ENCODE peak calls at places on chromosomes 11 and 22, in four cellular contexts. O is K562, V is HepG2, I is GM12878. W is an unnamed sample.

GRCh38 chr11:26827567-26828037 is 105.7 kb upstream of the SLC5A12 start:
- DNase-seq in O (no peak), V (no peak), I (no peak), W (no peak)

GRCh38 chr11:108685419-108686161 is 20.7 kb downstream of the DDX10 start:
- DNase-seq in I (no peak), O (no peak), V (no peak), W (no peak)

GRCh38 chr11:108538022-108538424 is 39.8 kb upstream of the POGLUT3 start:
- DNase-seq in O (no peak), I (no peak), V (no peak), W (no peak)

GRCh38 chr22:29207562-29208501 is 2.1 kb downstream of the EMID1 start:
- DNase-seq in V (no peak), O (no peak), I (no peak), W (no peak)

GRCh38 chr22:48891688-48892380 is 935.8 kb downstream of the BRD1 start:
- DNase-seq in V (no peak), I (no peak), O (no peak), W (no peak)

GRCh38 chr11:110355011-110355744 is 58.8 kb upstream of the RDX start:
- DNase-seq in O (no peak), V (peak; percentile 35), I (no peak), W (peak; percentile 19)

GRCh38 chr11:68373189-68373809 is 60.9 kb downstream of the LRP5 start:
- DNase-seq in O (no peak), I (no peak), V (no peak), W (no peak)

GRCh38 chr11:48093795-48094642 is 113.7 kb downstream of the PTPRJ start:
- DNase-seq in O (no peak), V (peak; percentile 77), I (no peak), W (no peak)

GRCh38 chr22:17552737-17553136 is 10.6 kb upstream of the SLC25A18 start:
- DNase-seq in I (no peak), V (no peak), O (no peak), W (no peak)

GRCh38 chr11:14855890-14856289 is 36.1 kb downstream of the CYP2R1 start:
- DNase-seq in V (no peak), O (no peak), I (no peak), W (no peak)

GRCh38 chr22:31872209-31872608 is 72.1 kb upstream of the YWHAH start:
- DNase-seq in V (peak; percentile 33), I (no peak), O (peak; percentile 70), W (no peak)

GRCh38 chr22:46738961-46739870 is 1.2 kb upstream of the CERK start:
- DNase-seq in I (no peak), O (peak; percentile 22), V (peak; percentile 75), W (no peak)

DNA sequence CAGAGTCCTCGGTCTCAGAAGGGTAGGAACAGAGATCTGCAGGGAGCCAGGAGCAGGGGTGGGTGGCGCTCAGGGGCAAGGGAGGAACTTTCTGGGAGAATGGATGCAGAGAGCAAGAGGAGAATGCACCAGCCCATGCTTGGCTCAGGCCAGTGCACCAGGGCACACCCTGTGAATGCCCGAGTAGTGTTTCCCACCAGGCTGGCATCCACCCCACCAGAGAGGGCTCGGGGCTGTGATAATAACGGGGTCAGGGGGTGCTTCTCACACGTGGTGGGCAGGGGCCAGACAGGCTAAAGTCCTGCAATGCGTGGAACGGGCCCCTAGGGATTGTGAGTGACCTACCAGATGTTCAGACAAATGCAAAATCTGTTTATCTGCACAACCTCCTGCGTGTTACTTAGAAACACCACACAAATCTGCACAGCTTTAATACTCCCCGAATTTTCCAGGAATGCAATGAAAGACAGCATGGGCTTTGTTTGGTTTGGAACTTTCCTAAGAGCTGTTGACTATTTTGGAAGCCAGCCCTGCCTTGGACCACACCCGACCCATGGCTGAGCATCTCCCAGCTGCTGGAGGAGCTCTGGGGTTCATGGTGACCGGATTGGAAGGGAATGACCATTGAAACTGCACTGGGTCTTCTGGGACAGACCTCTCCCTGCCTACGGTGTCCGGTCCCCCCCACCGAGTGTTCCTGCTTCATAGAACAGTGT is 368.2 kb downstream of the SHANK2 start:
- DNase-seq in I (no peak), O (no peak), V (no peak), W (no peak)
- TF ChIP-seq BHLHE40 in I (no peak), O (no peak), V (no peak), W (no peak)

DNA sequence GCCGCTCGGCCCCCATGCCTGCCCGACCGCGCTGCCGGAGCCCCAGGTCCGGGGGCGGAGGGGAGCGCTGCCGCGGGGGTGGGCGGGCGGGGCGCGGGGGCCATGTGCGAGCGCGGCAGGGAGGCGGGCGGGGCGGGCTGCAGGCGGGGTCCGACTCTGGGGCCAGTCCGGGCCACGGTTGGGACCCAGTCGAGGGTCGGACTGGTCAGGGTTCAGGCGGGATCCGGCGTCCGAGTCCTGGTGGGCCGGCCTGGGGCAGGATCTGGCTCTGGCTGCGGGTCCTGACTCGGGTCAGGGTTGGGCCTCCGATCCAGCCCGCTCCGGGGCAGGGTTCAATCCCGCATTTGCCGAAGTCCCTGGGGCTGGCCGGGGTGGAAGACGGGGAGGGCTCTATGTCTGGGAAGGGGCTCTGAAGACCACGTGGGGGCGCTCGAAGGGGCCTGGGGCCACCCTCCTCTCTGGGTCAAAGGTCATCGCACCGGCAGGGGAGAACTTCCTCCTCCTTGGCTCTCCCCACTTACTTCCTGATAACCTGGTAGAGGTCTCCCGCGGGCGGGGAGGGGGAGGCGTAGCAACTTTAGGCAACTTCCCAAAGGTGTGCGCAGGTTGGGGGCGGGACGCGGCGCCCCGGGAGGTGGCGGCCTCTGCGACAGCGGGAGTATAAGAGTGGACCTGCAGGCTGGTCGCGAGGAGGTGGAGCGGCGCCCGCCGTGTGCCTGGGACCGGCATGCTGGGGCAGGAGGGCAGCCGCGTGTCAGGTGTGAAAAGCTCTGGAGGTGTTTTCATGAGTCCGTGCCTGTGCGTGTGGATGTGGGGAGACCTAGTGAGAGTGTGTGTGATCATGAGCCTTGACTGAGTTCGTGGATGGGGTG is 603 bp downstream of the ESRRA start:
- DNase-seq in I (no peak), V (peak; percentile 77), O (peak; percentile 73), W (no peak)
- TF ChIP-seq SP1 in I (no peak), V (no peak), O (peak; percentile 75), W (no peak)

GRCh38 chr11:33622231-33622630 is 78.4 kb downstream of the C11orf91 start:
- DNase-seq in V (no peak), O (no peak), I (no peak), W (no peak)

GRCh38 chr11:33618956-33619355 is 81.7 kb downstream of the C11orf91 start:
- DNase-seq in I (no peak), V (no peak), O (no peak), W (no peak)

GRCh38 chr11:33622806-33623205 is 77.8 kb downstream of the C11orf91 start:
- DNase-seq in V (no peak), I (no peak), O (no peak), W (no peak)

GRCh38 chr11:33618363-33618735 is 82.3 kb downstream of the C11orf91 start:
- DNase-seq in O (no peak), V (no peak), I (no peak), W (no peak)

GRCh38 chr11:33620423-33621120 is 80.1 kb downstream of the C11orf91 start:
- DNase-seq in V (no peak), O (no peak), I (no peak), W (no peak)
- TF ChIP-seq FOXK2 in V (no peak), O (no peak), I (no peak), W (no peak)

GRCh38 chr11:76164081-76164480 is 42.2 kb downstream of the WNT11 start:
- DNase-seq in V (no peak), O (no peak), I (no peak), W (no peak)
- TF ChIP-seq BHLHE40 in V (no peak), O (no peak), I (no peak), W (no peak)

GRCh38 chr22:23218053-23218866 is 38.0 kb downstream of the BCR start:
- DNase-seq in O (peak; percentile 63), I (no peak), V (no peak), W (no peak)
- TF ChIP-seq SP1 in O (no peak), I (no peak), V (no peak), W (no peak)

GRCh38 chr11:3218483-3219280 is at the start of gene MRGPRG:
- DNase-seq in O (no peak), V (no peak), I (no peak), W (no peak)

GRCh38 chr11:3216027-3216525 is 2.5 kb downstream of the MRGPRG start:
- DNase-seq in I (no peak), O (no peak), V (no peak), W (no peak)

GRCh38 chr11:3219281-3219892 is 774 bp upstream of the MRGPRG start:
- DNase-seq in O (no peak), I (no peak), V (no peak), W (no peak)

GRCh38 chr11:3220101-3220500 is 1.5 kb upstream of the MRGPRG start:
- DNase-seq in I (no peak), O (no peak), V (no peak), W (no peak)

DNA sequence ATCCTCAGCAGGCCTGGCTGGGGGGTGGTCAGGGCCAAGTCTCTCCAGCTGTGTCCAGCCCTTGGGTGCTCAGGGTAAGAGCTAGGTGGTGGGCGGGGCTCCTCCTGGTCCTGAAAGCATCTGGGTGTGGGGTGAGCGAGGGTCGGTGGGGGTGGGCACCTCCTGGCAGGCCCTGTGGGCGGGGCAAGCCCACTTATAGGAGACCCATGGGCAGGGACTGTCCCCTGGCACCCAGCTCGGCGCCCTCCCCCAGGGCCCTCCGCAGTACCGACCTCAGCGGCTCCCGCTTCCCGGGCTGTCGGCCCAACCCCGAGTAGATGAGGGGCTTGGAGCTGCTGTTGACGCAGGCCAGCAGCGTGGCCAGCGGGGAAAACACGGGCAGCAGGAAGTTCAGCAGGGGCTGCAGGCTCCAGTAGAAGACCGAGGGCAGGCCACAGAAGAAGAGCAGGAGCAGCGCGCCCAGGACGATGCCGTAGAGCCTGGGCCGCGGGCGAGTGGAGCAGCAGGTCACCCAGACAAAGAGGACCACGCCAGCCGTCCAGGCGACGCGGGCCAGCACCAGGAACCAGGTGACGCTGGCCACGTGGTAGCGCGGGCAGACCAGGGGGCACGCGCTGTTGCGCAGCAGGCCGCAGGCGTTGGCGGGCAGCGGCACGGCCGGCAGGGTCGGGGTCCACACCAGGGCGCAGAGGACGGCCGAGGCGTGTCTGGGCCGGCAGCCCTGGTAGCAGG is 696 bp downstream of the MRGPRG start:
- DNase-seq in I (no peak), O (no peak), V (no peak), W (no peak)
- TF ChIP-seq FOXK2 in I (no peak), O (no peak), V (no peak), W (no peak)

W was measured in HEK293T.